ENCODE peak calls at places on chromosome 9, in five cellular contexts. Z, W, Q, B and T are unnamed samples.

GRCh38 chr9:113574381-113575262 is 111.1 kb downstream of the RGS3 start:
- DNase-seq in Z (no peak), Q (no peak), W (peak), B (no peak), T (no peak)

GRCh38 chr9:132210472-132211145 is 48.8 kb downstream of the NTNG2 start:
- DNase-seq in Z (no peak), W (no peak), Q (no peak), B (no peak), T (no peak)

GRCh38 chr9:103431809-103432208 is 436.7 kb downstream of the CYLC2 start:
- DNase-seq in W (no peak), Z (no peak), B (no peak), Q (no peak), T (no peak)

GRCh38 chr9:93819905-93820304 is 135.2 kb downstream of the BARX1 start:
- DNase-seq in B (no peak), W (no peak), Q (no peak), Z (no peak), T (no peak)

GRCh38 chr9:84371737-84372136 is 31.2 kb upstream of the SLC28A3 start:
- DNase-seq in Q (no peak), Z (no peak), W (no peak), B (no peak), T (no peak)

GRCh38 chr9:35907732-35908483 is 1.4 kb upstream of the SPAAR start:
- DNase-seq in Q (no peak), W (peak), B (no peak), Z (no peak), T (no peak)

GRCh38 chr9:117145081-117145480 is 269.8 kb downstream of the ASTN2 start:
- DNase-seq in B (no peak), W (no peak), Q (no peak), Z (no peak), T (no peak)

GRCh38 chr9:129933709-129934586 is 98.7 kb downstream of the USP20 start:
- DNase-seq in Z (no peak), Q (no peak), W (no peak), B (no peak), T (no peak)

GRCh38 chr9:130728721-130729120 is 35.1 kb downstream of the EXOSC2 start:
- DNase-seq in Z (no peak), B (no peak), Q (no peak), W (no peak), T (no peak)

GRCh38 chr9:134638503-134639090 is 3.0 kb upstream of the COL5A1 start:
- DNase-seq in W (no peak), Q (no peak), B (no peak), Z (no peak), T (no peak)

GRCh38 chr9:105500108-105500766 is 52.4 kb downstream of the FSD1L start:
- DNase-seq in Z (no peak), B (no peak), W (no peak), Q (no peak), T (no peak)